ENCODE peak calls at places on chromosomes 1 and 21, in six cellular contexts. One of them, this sample, is unnamed. For H3K9me3, the result is how much of the 10 kb centered on the place peaks cover.

GRCh38 chr1:159889821-159890252 is 10.1 kb downstream of the CFAP45 start:
- DNase-seq in psoas muscle: no peak
- DNase-seq in transverse colon: no peak
- DNase-seq in body of pancreas: no peak
- DNase-seq in upper lobe of left lung: peak
- DNase-seq in H9: no peak
- DNase-seq in this sample: no peak

GRCh38 chr1:206662396-206663092 is 22.2 kb upstream of the MAPKAPK2 start:
- DNase-seq in psoas muscle: no peak
- DNase-seq in transverse colon: no peak
- DNase-seq in body of pancreas: no peak
- DNase-seq in upper lobe of left lung: no peak
- DNase-seq in H9: no peak
- DNase-seq in this sample: no peak

GRCh38 chr1:38835230-38835827 is 24.2 kb downstream of the RRAGC start:
- DNase-seq in psoas muscle: no peak
- DNase-seq in transverse colon: peak
- DNase-seq in body of pancreas: peak
- DNase-seq in upper lobe of left lung: peak
- DNase-seq in H9: peak
- DNase-seq in this sample: peak

GRCh38 chr1:176055398-176055797 is 151.7 kb downstream of the COP1 start:
- DNase-seq in psoas muscle: no peak
- DNase-seq in transverse colon: no peak
- DNase-seq in body of pancreas: no peak
- DNase-seq in upper lobe of left lung: no peak
- DNase-seq in H9: no peak
- DNase-seq in this sample: no peak

GRCh38 chr1:63690966-63691365 is 82.9 kb upstream of the ROR1 start:
- DNase-seq in psoas muscle: no peak
- DNase-seq in transverse colon: no peak
- DNase-seq in body of pancreas: no peak
- DNase-seq in upper lobe of left lung: no peak
- DNase-seq in H9: no peak
- DNase-seq in this sample: no peak

GRCh38 chr1:99465176-99465900 is 180.6 kb upstream of the PALMD start:
- DNase-seq in psoas muscle: no peak
- DNase-seq in transverse colon: no peak
- DNase-seq in body of pancreas: no peak
- DNase-seq in upper lobe of left lung: no peak
- DNase-seq in H9: no peak
- DNase-seq in this sample: no peak

GRCh38 chr21:34819357-34819999 is 150.7 kb downstream of the CLIC6 start:
- DNase-seq in psoas muscle: no peak
- DNase-seq in transverse colon: no peak
- DNase-seq in body of pancreas: no peak
- DNase-seq in upper lobe of left lung: no peak
- DNase-seq in H9: no peak
- DNase-seq in this sample: no peak

GRCh38 chr1:175376194-175376593 is 183.6 kb upstream of the KIAA0040 start:
- DNase-seq in psoas muscle: no peak
- DNase-seq in transverse colon: no peak
- DNase-seq in body of pancreas: no peak
- DNase-seq in upper lobe of left lung: no peak
- DNase-seq in H9: peak
- DNase-seq in this sample: no peak

GRCh38 chr1:8109226-8109625 is 83.1 kb upstream of the ERRFI1 start:
- DNase-seq in psoas muscle: no peak
- DNase-seq in transverse colon: no peak
- DNase-seq in body of pancreas: no peak
- DNase-seq in upper lobe of left lung: no peak
- DNase-seq in H9: no peak
- DNase-seq in this sample: no peak

GRCh38 chr1:34695580-34695979 is 59.3 kb upstream of the GJB5 start:
- DNase-seq in psoas muscle: no peak
- DNase-seq in transverse colon: no peak
- DNase-seq in body of pancreas: no peak
- DNase-seq in upper lobe of left lung: no peak
- DNase-seq in H9: no peak
- DNase-seq in this sample: no peak

GRCh38 chr1:20284625-20285024 is 6.0 kb upstream of the VWA5B1 start:
- DNase-seq in psoas muscle: no peak
- DNase-seq in transverse colon: no peak
- DNase-seq in body of pancreas: no peak
- DNase-seq in upper lobe of left lung: no peak
- DNase-seq in H9: no peak
- DNase-seq in this sample: no peak

GRCh38 chr1:1787206-1787605 is 8.9 kb upstream of the NADK start:
- DNase-seq in psoas muscle: no peak
- DNase-seq in transverse colon: no peak
- DNase-seq in body of pancreas: no peak
- DNase-seq in upper lobe of left lung: no peak
- DNase-seq in H9: no peak
- DNase-seq in this sample: no peak

GRCh38 chr21:46022551-46023107 is 41.1 kb downstream of the COL6A1 start:
- DNase-seq in psoas muscle: peak
- DNase-seq in transverse colon: no peak
- DNase-seq in body of pancreas: no peak
- DNase-seq in upper lobe of left lung: no peak
- DNase-seq in H9: peak
- DNase-seq in this sample: no peak

GRCh38 chr1:159869173-159869572 is 6.7 kb upstream of the VSIG8 start:
- DNase-seq in psoas muscle: no peak
- DNase-seq in transverse colon: peak
- DNase-seq in body of pancreas: no peak
- DNase-seq in upper lobe of left lung: no peak
- DNase-seq in H9: no peak
- DNase-seq in this sample: no peak

GRCh38 chr1:84944767-84945486 is 51.9 kb upstream of the LPAR3 start:
- DNase-seq in psoas muscle: no peak
- DNase-seq in transverse colon: peak
- DNase-seq in body of pancreas: peak
- DNase-seq in upper lobe of left lung: peak
- DNase-seq in H9: peak
- DNase-seq in this sample: peak

GRCh38 chr1:171664976-171665375 is 12.5 kb upstream of the MYOC start:
- DNase-seq in psoas muscle: no peak
- DNase-seq in transverse colon: no peak
- DNase-seq in body of pancreas: no peak
- DNase-seq in upper lobe of left lung: no peak
- DNase-seq in H9: no peak
- DNase-seq in this sample: no peak

GRCh38 chr1:207822602-207823451 is 71.0 kb downstream of the CD46 start:
- DNase-seq in psoas muscle: peak
- DNase-seq in transverse colon: peak
- DNase-seq in body of pancreas: peak
- DNase-seq in upper lobe of left lung: peak
- DNase-seq in H9: peak
- DNase-seq in this sample: no peak

GRCh38 chr1:4318720-4319119 is 335.7 kb upstream of the AJAP1 start:
- DNase-seq in psoas muscle: no peak
- DNase-seq in transverse colon: no peak
- DNase-seq in body of pancreas: no peak
- DNase-seq in upper lobe of left lung: no peak
- DNase-seq in H9: no peak
- DNase-seq in this sample: no peak

GRCh38 chr1:4323309-4323708 is 331.1 kb upstream of the AJAP1 start:
- DNase-seq in psoas muscle: no peak
- DNase-seq in transverse colon: no peak
- DNase-seq in body of pancreas: no peak
- DNase-seq in upper lobe of left lung: no peak
- DNase-seq in H9: no peak
- DNase-seq in this sample: no peak

GRCh38 chr1:4328402-4329071 is 325.9 kb upstream of the AJAP1 start:
- DNase-seq in psoas muscle: no peak
- DNase-seq in transverse colon: no peak
- DNase-seq in body of pancreas: no peak
- DNase-seq in upper lobe of left lung: no peak
- DNase-seq in H9: no peak
- DNase-seq in this sample: no peak

DNA sequence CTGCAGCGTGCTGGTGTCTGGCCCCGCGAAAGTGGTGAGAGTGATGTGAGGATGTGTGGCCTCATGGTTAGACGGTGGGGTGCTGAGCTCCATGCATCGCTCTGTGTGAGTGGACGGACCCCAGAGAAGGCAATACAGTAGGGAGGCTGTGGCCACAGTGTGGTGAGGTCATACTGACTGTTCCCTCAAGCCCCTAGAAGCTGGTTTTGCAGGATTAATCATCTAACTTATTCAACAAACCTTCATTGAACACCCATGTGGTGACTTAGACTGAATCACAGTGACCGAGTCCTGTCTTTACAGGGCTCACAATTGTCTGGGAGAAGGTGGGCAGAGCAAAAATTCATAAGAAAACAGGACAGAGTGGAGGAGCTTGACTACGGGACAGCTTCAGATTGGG is 329.8 kb upstream of the AJAP1 start:
- DNase-seq in psoas muscle: no peak
- DNase-seq in transverse colon: no peak
- DNase-seq in body of pancreas: no peak
- DNase-seq in upper lobe of left lung: no peak
- DNase-seq in H9: no peak
- DNase-seq in this sample: no peak
- H3K9me3 ChIP-seq in psoas muscle: under half
- H3K9me3 ChIP-seq in transverse colon: under half
- H3K9me3 ChIP-seq in body of pancreas: under half
- H3K9me3 ChIP-seq in upper lobe of left lung: under half
- H3K9me3 ChIP-seq in H9: under half
- H3K9me3 ChIP-seq in this sample: under half

DNA sequence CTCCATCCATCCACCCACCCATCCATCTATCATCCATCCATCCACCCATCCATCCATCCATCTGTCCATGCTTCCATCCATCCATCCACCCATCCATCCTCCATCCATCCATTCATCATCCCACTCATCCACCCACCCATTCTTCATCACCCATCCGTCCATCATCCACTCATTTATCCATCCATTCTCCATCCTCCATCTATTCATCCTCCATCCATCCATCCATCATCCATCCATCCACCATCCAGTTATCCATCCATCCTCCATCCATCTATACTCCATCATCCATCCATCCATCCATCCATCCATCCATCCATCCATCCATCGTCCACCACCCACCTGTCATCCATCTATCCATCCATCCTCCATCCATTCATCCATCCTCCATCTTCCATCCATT is 32.1 kb upstream of the ACTRT2 start:
- DNase-seq in psoas muscle: no peak
- DNase-seq in transverse colon: no peak
- DNase-seq in body of pancreas: no peak
- DNase-seq in upper lobe of left lung: no peak
- DNase-seq in H9: no peak
- DNase-seq in this sample: no peak
- H3K9me3 ChIP-seq in psoas muscle: under half
- H3K9me3 ChIP-seq in transverse colon: under half
- H3K9me3 ChIP-seq in body of pancreas: under half
- H3K9me3 ChIP-seq in upper lobe of left lung: under half
- H3K9me3 ChIP-seq in H9: half or more
- H3K9me3 ChIP-seq in this sample: under half

GRCh38 chr1:248316796-248317195 is 7.6 kb downstream of the OR2M7 start:
- DNase-seq in psoas muscle: no peak
- DNase-seq in transverse colon: no peak
- DNase-seq in body of pancreas: no peak
- DNase-seq in upper lobe of left lung: no peak
- DNase-seq in H9: no peak
- DNase-seq in this sample: no peak
- H3K9me3 ChIP-seq in psoas muscle: under half
- H3K9me3 ChIP-seq in transverse colon: under half
- H3K9me3 ChIP-seq in body of pancreas: under half
- H3K9me3 ChIP-seq in upper lobe of left lung: under half
- H3K9me3 ChIP-seq in H9: under half
- H3K9me3 ChIP-seq in this sample: under half

DNA sequence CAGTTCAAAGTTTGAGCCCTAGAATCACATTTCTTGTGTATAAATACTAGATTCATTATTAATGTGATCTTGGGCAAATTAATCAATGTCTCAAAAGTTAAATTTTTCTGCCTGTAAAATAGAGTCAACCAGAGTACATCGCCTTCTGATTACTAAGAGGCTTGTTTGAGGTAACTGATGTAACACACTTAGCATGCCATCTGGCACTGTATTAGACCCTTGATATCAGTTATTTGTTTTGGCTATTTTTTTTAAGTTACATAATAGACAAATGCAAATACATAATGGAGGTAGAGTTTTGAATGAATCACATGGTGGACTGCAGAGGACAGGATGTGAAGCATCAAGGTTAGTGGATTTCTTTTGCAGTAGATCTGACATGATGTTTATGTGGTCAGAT is 298.4 kb downstream of the ADGRL2 start:
- DNase-seq in psoas muscle: no peak
- DNase-seq in transverse colon: no peak
- DNase-seq in body of pancreas: no peak
- DNase-seq in upper lobe of left lung: no peak
- DNase-seq in H9: no peak
- DNase-seq in this sample: no peak
- H3K9me3 ChIP-seq in psoas muscle: under half
- H3K9me3 ChIP-seq in transverse colon: under half
- H3K9me3 ChIP-seq in body of pancreas: under half
- H3K9me3 ChIP-seq in upper lobe of left lung: under half
- H3K9me3 ChIP-seq in H9: under half
- H3K9me3 ChIP-seq in this sample: under half

GRCh38 chr1:225179686-225180085 is 248.2 kb downstream of the LBR start:
- DNase-seq in psoas muscle: no peak
- DNase-seq in transverse colon: no peak
- DNase-seq in body of pancreas: no peak
- DNase-seq in upper lobe of left lung: no peak
- DNase-seq in H9: no peak
- DNase-seq in this sample: no peak
- H3K9me3 ChIP-seq in psoas muscle: under half
- H3K9me3 ChIP-seq in transverse colon: under half
- H3K9me3 ChIP-seq in body of pancreas: under half
- H3K9me3 ChIP-seq in upper lobe of left lung: under half
- H3K9me3 ChIP-seq in H9: under half
- H3K9me3 ChIP-seq in this sample: under half

DNA sequence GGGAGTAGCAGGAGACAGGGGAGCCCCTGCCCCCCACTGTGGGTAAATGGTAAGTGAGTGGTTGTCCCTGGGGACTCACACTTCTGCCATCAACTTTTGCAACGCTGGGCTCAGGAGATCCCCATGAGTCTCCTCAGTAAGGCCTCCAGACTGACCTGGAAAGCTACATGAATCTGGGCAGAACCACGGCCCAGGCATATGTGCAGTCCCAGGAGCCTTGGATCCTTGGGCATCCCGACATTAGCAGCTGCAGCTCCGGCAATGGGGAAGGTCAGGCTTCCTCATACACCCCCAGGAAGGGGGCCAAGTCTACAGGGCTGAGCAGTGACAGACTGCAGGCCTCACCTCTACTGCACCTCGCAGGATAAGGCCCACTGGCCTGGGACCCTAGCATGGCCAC is 868.7 kb upstream of the ADGRL4 start:
- DNase-seq in psoas muscle: no peak
- DNase-seq in transverse colon: no peak
- DNase-seq in body of pancreas: no peak
- DNase-seq in upper lobe of left lung: no peak
- DNase-seq in H9: no peak
- DNase-seq in this sample: no peak
- H3K9me3 ChIP-seq in psoas muscle: under half
- H3K9me3 ChIP-seq in transverse colon: under half
- H3K9me3 ChIP-seq in body of pancreas: under half
- H3K9me3 ChIP-seq in upper lobe of left lung: under half
- H3K9me3 ChIP-seq in H9: under half
- H3K9me3 ChIP-seq in this sample: under half

GRCh38 chr21:44320847-44321246 is 18.3 kb downstream of the CFAP410 start:
- DNase-seq in psoas muscle: no peak
- DNase-seq in transverse colon: no peak
- DNase-seq in body of pancreas: no peak
- DNase-seq in upper lobe of left lung: no peak
- DNase-seq in H9: no peak
- DNase-seq in this sample: no peak
- H3K9me3 ChIP-seq in psoas muscle: under half
- H3K9me3 ChIP-seq in transverse colon: under half
- H3K9me3 ChIP-seq in body of pancreas: under half
- H3K9me3 ChIP-seq in upper lobe of left lung: under half
- H3K9me3 ChIP-seq in H9: under half
- H3K9me3 ChIP-seq in this sample: under half